ENCODE peak calls at places on chromosome 9, in four cellular contexts. One of them, this sample, is unnamed.

GRCh38 chr9:97808415-97808814 is 44.6 kb upstream of the FOXE1 start:
- DNase-seq in left cardiac atrium: no peak
- DNase-seq in AG09309: no peak
- DNase-seq in HTR-8/SVneo: no peak
- DNase-seq in this sample: no peak

GRCh38 chr9:15086096-15087030 is 176.1 kb upstream of the FREM1 start:
- DNase-seq in left cardiac atrium: no peak
- DNase-seq in AG09309: no peak
- DNase-seq in HTR-8/SVneo: no peak
- DNase-seq in this sample: no peak

GRCh38 chr9:124145903-124146575 is 111.7 kb upstream of the NEK6 start:
- DNase-seq in AG09309: no peak
- DNase-seq in left cardiac atrium: no peak
- DNase-seq in HTR-8/SVneo: no peak
- DNase-seq in this sample: no peak

GRCh38 chr9:121262450-121262849 is 5.5 kb upstream of the GSN start:
- DNase-seq in left cardiac atrium: no peak
- DNase-seq in AG09309: no peak
- DNase-seq in HTR-8/SVneo: no peak
- DNase-seq in this sample: no peak

GRCh38 chr9:29325855-29326254 is 1752.6 kb upstream of the C9orf72 start:
- DNase-seq in AG09309: no peak
- DNase-seq in HTR-8/SVneo: no peak
- DNase-seq in left cardiac atrium: no peak
- DNase-seq in this sample: no peak

GRCh38 chr9:124887832-124888231 is 25.9 kb downstream of the ARPC5L start:
- DNase-seq in AG09309: no peak
- DNase-seq in HTR-8/SVneo: no peak
- DNase-seq in left cardiac atrium: no peak
- DNase-seq in this sample: no peak

GRCh38 chr9:135343733-135344522 is 135.7 kb upstream of the PPP1R26 start:
- DNase-seq in left cardiac atrium: peak
- DNase-seq in HTR-8/SVneo: peak
- DNase-seq in AG09309: no peak
- DNase-seq in this sample: peak

GRCh38 chr9:7210854-7211637 is 453.3 kb downstream of the KDM4C start:
- DNase-seq in HTR-8/SVneo: no peak
- DNase-seq in left cardiac atrium: no peak
- DNase-seq in AG09309: no peak
- DNase-seq in this sample: no peak

GRCh38 chr9:91986248-91986647 is 36.2 kb upstream of the ROR2 start:
- DNase-seq in AG09309: no peak
- DNase-seq in left cardiac atrium: no peak
- DNase-seq in HTR-8/SVneo: no peak
- DNase-seq in this sample: no peak

GRCh38 chr9:131043646-131044045 is 34.7 kb downstream of the LAMC3 start:
- DNase-seq in AG09309: no peak
- DNase-seq in HTR-8/SVneo: no peak
- DNase-seq in left cardiac atrium: no peak
- DNase-seq in this sample: no peak

GRCh38 chr9:106697799-106698591 is 165.0 kb upstream of the ZNF462 start:
- DNase-seq in HTR-8/SVneo: no peak
- DNase-seq in AG09309: peak
- DNase-seq in left cardiac atrium: peak
- DNase-seq in this sample: peak

GRCh38 chr9:87569008-87569908 is 71.6 kb downstream of the DAPK1 start:
- DNase-seq in left cardiac atrium: peak
- DNase-seq in HTR-8/SVneo: no peak
- DNase-seq in AG09309: no peak
- DNase-seq in this sample: no peak

GRCh38 chr9:36327903-36328302 is 69.7 kb upstream of the GNE start:
- DNase-seq in left cardiac atrium: no peak
- DNase-seq in HTR-8/SVneo: peak
- DNase-seq in AG09309: no peak
- DNase-seq in this sample: no peak

GRCh38 chr9:136327313-136327971 is at the start of gene GPSM1:
- DNase-seq in HTR-8/SVneo: peak
- DNase-seq in AG09309: no peak
- DNase-seq in left cardiac atrium: peak
- DNase-seq in this sample: no peak

GRCh38 chr9:16213781-16214515 is 656.5 kb downstream of the BNC2 start:
- DNase-seq in left cardiac atrium: peak
- DNase-seq in AG09309: peak
- DNase-seq in HTR-8/SVneo: no peak
- DNase-seq in this sample: no peak

GRCh38 chr9:4315582-4316215 is 15.8 kb upstream of the GLIS3 start:
- DNase-seq in HTR-8/SVneo: peak
- DNase-seq in AG09309: no peak
- DNase-seq in left cardiac atrium: peak
- DNase-seq in this sample: peak

GRCh38 chr9:20563917-20564316 is 58.4 kb downstream of the MLLT3 start:
- DNase-seq in AG09309: no peak
- DNase-seq in left cardiac atrium: no peak
- DNase-seq in HTR-8/SVneo: no peak
- DNase-seq in this sample: no peak

GRCh38 chr9:88387035-88387732 is 1.1 kb upstream of the SPIN1 start:
- DNase-seq in AG09309: no peak
- DNase-seq in left cardiac atrium: peak
- DNase-seq in HTR-8/SVneo: no peak
- DNase-seq in this sample: no peak

GRCh38 chr9:17802249-17802857 is 223.5 kb downstream of the SH3GL2 start:
- DNase-seq in HTR-8/SVneo: no peak
- DNase-seq in AG09309: no peak
- DNase-seq in left cardiac atrium: no peak
- DNase-seq in this sample: no peak

GRCh38 chr9:131675437-131676022 is 64.3 kb downstream of the RAPGEF1 start:
- DNase-seq in HTR-8/SVneo: no peak
- DNase-seq in AG09309: no peak
- DNase-seq in left cardiac atrium: no peak
- DNase-seq in this sample: no peak

This sample was measured in NCI-H2227 treated with DMSO at 0.1 percent for 48 hours.